ENCODE peak calls at places on chromosomes 16 and 17, in ten cellular contexts. N is AG04450, V is AG09309, B is left lung, X is dorsolateral prefrontal cortex, L is cardiac fibroblast, F is fibroblast of mammary gland, W is BJ, T is neural progenitor cell, Z is AG04449. A is an unnamed sample.
A peak's percentile ranks its signal among the peaks of the same experiment; 100 is the strongest.

GRCh38 chr17:78600181-78600651 is 23.0 kb upstream of the DNAH17 start:
- DNase-seq in N (no peak), V (no peak), B (no peak), X (peak; percentile 22), L (peak; percentile 54), F (peak; percentile 28), W (no peak), T (no peak), Z (no peak), A (no peak)

GRCh38 chr17:77120866-77121265 is 19.9 kb upstream of the SEC14L1 start:
- DNase-seq in N (no peak), V (no peak), B (no peak), X (peak; percentile 94), L (peak; percentile 38), F (peak; percentile 40), W (no peak), T (no peak), Z (no peak), A (no peak)

GRCh38 chr16:70746708-70747424 is 54.1 kb downstream of the VAC14 start:
- DNase-seq in N (peak; percentile 82), V (peak; percentile 63), B (peak; percentile 81), X (no peak), L (peak; percentile 91), F (peak; percentile 96), W (peak; percentile 75), T (no peak), Z (peak; percentile 56), A (no peak)

GRCh38 chr16:27225536-27226360 is 22.4 kb downstream of the KDM8 start:
- DNase-seq in N (no peak), V (no peak), B (no peak), X (no peak), L (no peak), F (no peak), W (no peak), T (no peak), Z (no peak), A (no peak)

GRCh38 chr16:11347831-11348230 is 2.6 kb downstream of the RMI2 start:
- DNase-seq in N (no peak), V (no peak), B (no peak), X (no peak), L (no peak), F (no peak), W (no peak), T (no peak), Z (no peak), A (no peak)

GRCh38 chr17:78416791-78417530 is 38.5 kb downstream of the PGS1 start:
- DNase-seq in N (no peak), V (no peak), B (peak; percentile 69), X (no peak), L (peak; percentile 85), F (peak; percentile 33), W (no peak), T (no peak), Z (no peak), A (no peak)

GRCh38 chr17:49381793-49382192 is 19.7 kb upstream of the ZNF652 start:
- DNase-seq in N (no peak), V (no peak), B (no peak), X (no peak), L (no peak), F (no peak), W (no peak), T (no peak), Z (no peak), A (no peak)

GRCh38 chr17:63841350-63842172 is 924 bp downstream of the SMARCD2 start:
- DNase-seq in N (no peak), V (no peak), B (peak; percentile 59), X (peak; percentile 65), L (peak; percentile 74), F (peak; percentile 37), W (no peak), T (peak; percentile 71), Z (no peak), A (no peak)

GRCh38 chr16:1346422-1347285 is 5.0 kb downstream of the TSR3 start:
- DNase-seq in N (no peak), V (no peak), B (no peak), X (no peak), L (no peak), F (peak; percentile 20), W (no peak), T (no peak), Z (no peak), A (no peak)

GRCh38 chr16:57084257-57084770 is 8.1 kb upstream of the CPNE2 start:
- DNase-seq in N (peak; percentile 32), V (no peak), B (peak; percentile 77), X (peak; percentile 48), L (peak; percentile 78), F (peak; percentile 74), W (no peak), T (peak; percentile 84), Z (no peak), A (no peak)

GRCh38 chr16:57577214-57577613 is 34.8 kb downstream of the ADGRG5 start:
- DNase-seq in N (no peak), V (no peak), B (no peak), X (no peak), L (no peak), F (no peak), W (no peak), T (no peak), Z (no peak), A (no peak)

GRCh38 chr16:85961988-85962915 is 63.3 kb downstream of the IRF8 start:
- DNase-seq in N (no peak), V (no peak), B (no peak), X (no peak), L (no peak), F (no peak), W (no peak), T (no peak), Z (no peak), A (no peak)

GRCh38 chr17:63096426-63096825 is 130.4 kb downstream of the TANC2 start:
- DNase-seq in N (peak; percentile 51), V (peak; percentile 40), B (no peak), X (no peak), L (no peak), F (peak; percentile 30), W (peak; percentile 33), T (no peak), Z (peak; percentile 17), A (no peak)

DNA sequence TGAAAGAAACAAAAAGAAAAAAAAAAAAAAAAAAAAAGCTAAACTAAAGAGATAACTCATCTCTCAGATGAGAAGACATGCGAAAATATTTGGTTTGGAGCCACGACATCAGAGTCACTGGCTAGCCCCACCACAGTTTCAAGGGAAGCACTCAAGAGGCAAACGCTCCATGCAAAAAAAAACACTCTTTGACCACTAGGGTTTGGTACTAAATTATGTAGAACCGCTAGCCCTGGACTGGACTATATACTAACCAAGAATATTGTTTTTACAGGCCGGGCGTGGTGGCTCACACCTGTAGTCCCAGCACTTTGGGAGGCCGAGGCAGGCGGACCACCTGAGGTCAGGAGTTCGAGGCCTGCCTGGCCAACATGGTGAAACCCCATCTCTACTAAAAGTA is 37.3 kb downstream of the METTL16 start:
- DNase-seq in N (no peak), V (no peak), B (no peak), X (no peak), L (no peak), F (no peak), W (no peak), T (no peak), Z (no peak), A (no peak)
- TF ChIP-seq CTCF in N (no peak), V (no peak), B (no peak), X (no peak), L (no peak), F (no peak), W (no peak), T (no peak), Z (no peak), A (no peak)

GRCh38 chr16:78768226-78768625 is 668.8 kb downstream of the WWOX start:
- DNase-seq in N (no peak), V (no peak), B (no peak), X (no peak), L (no peak), F (no peak), W (no peak), T (no peak), Z (no peak), A (no peak)
- H3K4me3 ChIP-seq in N (no peak overlapping the region), V (no peak overlapping the region), B (no peak overlapping the region), X (no peak overlapping the region), L (no peak overlapping the region), F (no peak overlapping the region), W (no peak overlapping the region), T (no peak overlapping the region), Z (no peak overlapping the region), A (no peak overlapping the region)

DNA sequence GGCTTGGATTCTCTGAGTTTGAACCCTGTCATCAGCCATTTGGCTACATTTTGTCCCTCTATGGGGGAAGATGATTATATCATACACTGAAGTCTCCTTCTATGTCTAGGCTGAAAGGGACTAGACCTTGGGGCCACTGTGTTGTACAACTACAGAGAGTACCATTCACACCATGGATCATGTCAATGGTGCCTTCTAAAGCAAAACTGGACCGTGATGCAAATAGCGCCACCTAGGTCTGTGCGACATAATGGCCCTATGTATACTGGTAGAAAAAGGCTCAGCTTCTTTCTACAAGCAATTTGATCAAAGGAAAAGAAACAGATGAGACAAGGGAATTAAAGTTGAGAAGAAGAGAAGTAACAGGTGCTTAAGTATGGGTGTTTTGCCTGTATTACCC is 100.7 kb downstream of the LYRM1 start:
- DNase-seq in N (no peak), V (no peak), B (no peak), X (no peak), L (peak; percentile 30), F (peak; percentile 45), W (no peak), T (peak; percentile 63), Z (no peak), A (no peak)
- TF ChIP-seq CTCF in N (peak; percentile 44), V (peak; percentile 44), B (peak; percentile 18), X (no peak), L (peak; percentile 48), F (peak; percentile 55), W (peak; percentile 39), T (peak; percentile 75), Z (peak; percentile 19), A (peak; percentile 52)

GRCh38 chr17:83133302-83134121 is 54.1 kb downstream of the METRNL start:
- DNase-seq in N (no peak), V (no peak), B (no peak), X (peak; percentile 54), L (no peak), F (no peak), W (no peak), T (no peak), Z (no peak), A (peak; percentile 8)

GRCh38 chr17:83129676-83130075 is 50.3 kb downstream of the METRNL start:
- DNase-seq in N (no peak), V (no peak), B (no peak), X (no peak), L (no peak), F (no peak), W (no peak), T (no peak), Z (no peak), A (no peak)

GRCh38 chr17:83135692-83136091 is 56.3 kb downstream of the METRNL start:
- DNase-seq in N (no peak), V (no peak), B (no peak), X (peak; percentile 1), L (no peak), F (no peak), W (no peak), T (no peak), Z (no peak), A (no peak)

GRCh38 chr17:83131268-83132011 is 52.0 kb downstream of the METRNL start:
- DNase-seq in N (no peak), V (no peak), B (no peak), X (no peak), L (no peak), F (no peak), W (no peak), T (no peak), Z (no peak), A (no peak)

GRCh38 chr17:83132251-83133081 is 53.1 kb downstream of the METRNL start:
- DNase-seq in N (no peak), V (no peak), B (no peak), X (no peak), L (no peak), F (no peak), W (no peak), T (no peak), Z (no peak), A (no peak)
- H3K4me3 ChIP-seq in N (no peak overlapping the region), V (no peak overlapping the region), B (no peak overlapping the region), X (no peak overlapping the region), L (no peak overlapping the region), F (no peak overlapping the region), W (no peak overlapping the region), T (no peak overlapping the region), Z (no peak overlapping the region), A (no peak overlapping the region)